ENCODE peak calls at places on chromosome 18, in five cellular contexts. V is tibial nerve, D is IMR-90, I is left ventricle myocardium inferior, M is uterus. Q is an unnamed sample. For H3K4me1, the result is how much of the 10 kb centered on the place peaks cover.

GRCh38 chr18:2002178-2002577 is 569.1 kb downstream of the METTL4 start:
- DNase-seq in V (no peak), I (no peak), D (no peak), M (no peak), Q (no peak)

GRCh38 chr18:40935423-40935822 is 1019.6 kb upstream of the PIK3C3 start:
- DNase-seq in D (peak), M (no peak), V (no peak), I (no peak), Q (no peak)

GRCh38 chr18:48486762-48487161 is 52.1 kb upstream of the CTIF start:
- DNase-seq in M (no peak), V (no peak), I (no peak), D (peak), Q (no peak)

GRCh38 chr18:70036771-70037452 is 89.2 kb upstream of the CD226 start:
- DNase-seq in V (no peak), M (no peak), D (no peak), I (no peak), Q (no peak)

GRCh38 chr18:50218432-50219197 is 23.7 kb upstream of the MYO5B start:
- DNase-seq in M (no peak), I (no peak), V (no peak), D (peak), Q (no peak)

GRCh38 chr18:62938451-62938850 is 223.1 kb downstream of the PHLPP1 start:
- DNase-seq in I (no peak), V (no peak), M (no peak), D (no peak), Q (no peak)

GRCh38 chr18:7877609-7878008 is 310.5 kb downstream of the PTPRM start:
- DNase-seq in V (no peak), I (no peak), D (no peak), M (no peak), Q (no peak)

GRCh38 chr18:28511421-28511821 is 334.5 kb upstream of the CDH2 start:
- DNase-seq in I (no peak), M (no peak), D (peak), V (no peak), Q (no peak)

GRCh38 chr18:37322497-37323035 is 243.0 kb downstream of the CELF4 start:
- DNase-seq in D (peak), I (no peak), V (peak), M (no peak), Q (no peak)

GRCh38 chr18:24227976-24228660 is 89.3 kb downstream of the CABYR start:
- DNase-seq in M (no peak), D (peak), I (no peak), V (no peak), Q (no peak)

GRCh38 chr18:79755496-79756142 is 42.1 kb upstream of the KCNG2 start:
- DNase-seq in V (no peak), D (no peak), M (peak), I (no peak), Q (peak)

GRCh38 chr18:78926243-78926615 is 53.4 kb upstream of the SALL3 start:
- DNase-seq in V (no peak), D (no peak), M (no peak), I (no peak), Q (no peak)

GRCh38 chr18:48715651-48716354 is 177.0 kb downstream of the CTIF start:
- DNase-seq in I (no peak), M (no peak), D (no peak), V (peak), Q (no peak)

GRCh38 chr18:74533666-74534065 is 634 bp upstream of the CNDP1 start:
- DNase-seq in V (no peak), M (no peak), I (no peak), D (no peak), Q (no peak)

GRCh38 chr18:13639196-13639595 is 87.2 kb downstream of the FAM210A start:
- DNase-seq in D (no peak), V (no peak), M (no peak), I (peak), Q (peak)

GRCh38 chr18:70276416-70277145 is 12.3 kb upstream of the SOCS6 start:
- DNase-seq in D (no peak), I (no peak), V (no peak), M (no peak), Q (no peak)

DNA sequence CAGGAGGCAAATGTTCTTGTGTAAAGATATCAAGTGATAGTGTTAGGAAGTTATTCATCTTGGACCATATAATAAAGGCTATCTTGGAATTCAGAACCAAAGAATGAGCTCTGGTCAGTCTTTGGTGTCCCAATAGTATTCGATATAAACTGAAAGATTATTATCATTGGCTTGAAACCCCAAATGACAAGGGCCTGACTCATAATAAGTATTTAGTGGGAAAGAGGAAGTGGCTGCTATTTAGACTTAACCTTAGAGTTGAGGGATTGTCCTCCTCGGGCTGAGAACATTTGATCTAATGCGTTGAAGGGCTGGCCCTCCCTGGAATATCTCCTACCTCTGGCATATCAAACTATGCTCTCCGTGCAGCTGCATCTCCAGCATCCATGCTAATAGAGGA is 67.5 kb downstream of the CDH20 start:
- DNase-seq in I (no peak), D (peak), V (no peak), M (no peak), Q (no peak)
- H3K4me1 ChIP-seq in I (under half), D (under half), V (under half), M (under half), Q (under half)

GRCh38 chr18:58687871-58688308 is 16.6 kb downstream of the MALT1 start:
- DNase-seq in D (no peak), I (no peak), M (no peak), V (no peak), Q (no peak)

DNA sequence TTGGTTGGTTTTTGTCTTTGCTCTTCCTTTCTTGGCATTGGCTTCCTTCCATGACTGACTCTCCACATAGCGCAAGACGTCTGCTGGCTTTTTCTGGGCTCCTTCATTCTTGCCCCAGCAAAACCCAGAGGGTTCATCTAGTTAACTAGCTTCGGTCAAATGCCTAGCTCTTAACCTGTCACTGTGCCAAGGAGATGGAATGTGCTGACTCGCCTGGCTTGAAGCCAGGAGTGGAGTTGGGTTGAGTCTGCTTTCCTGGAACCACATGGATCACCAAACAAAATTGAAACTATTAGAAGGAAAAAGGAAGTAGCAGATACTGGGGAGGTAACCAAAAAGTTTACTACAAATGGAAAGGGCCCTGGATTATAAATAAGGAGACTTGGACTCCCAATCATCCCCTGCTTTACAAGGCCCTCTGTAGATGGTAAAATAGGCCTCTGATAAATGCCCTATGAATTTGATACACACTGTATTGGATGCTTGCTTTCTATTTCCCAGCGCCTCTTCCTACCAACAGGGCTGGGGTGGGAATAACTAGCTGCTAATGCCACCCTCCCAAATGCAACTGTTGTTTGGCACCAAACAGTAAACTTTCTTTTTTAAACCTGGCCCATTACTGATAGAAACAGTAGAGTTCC is 11.3 kb downstream of the MALT1 start:
- DNase-seq in I (peak), D (peak), M (no peak), V (peak), Q (no peak)
- H3K27ac ChIP-seq in I (peak), D (no peak), M (no peak), V (no peak), Q (no peak)

DNA sequence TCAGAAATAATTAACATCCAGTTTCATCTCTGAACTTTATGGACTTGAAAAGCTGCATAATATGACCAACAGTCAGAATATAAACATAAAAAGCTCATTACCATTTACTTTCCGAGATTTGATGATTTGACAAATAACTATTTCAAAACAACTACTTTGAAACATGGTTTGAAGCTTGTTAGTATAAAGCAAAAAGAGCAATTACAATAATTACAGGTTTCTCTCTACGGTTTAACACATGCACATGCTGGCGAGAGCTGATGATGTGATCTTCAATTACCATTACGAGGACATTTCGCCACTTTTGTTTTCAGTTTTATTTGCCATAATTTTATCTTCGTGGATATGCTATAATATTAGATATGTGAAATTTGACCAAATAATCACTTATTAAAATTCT is 270.2 kb downstream of the TCF4 start:
- DNase-seq in D (no peak), M (no peak), V (no peak), I (no peak), Q (no peak)
- H3K4me1 ChIP-seq in D (under half), M (under half), V (under half), I (half or more), Q (half or more)

GRCh38 chr18:39360072-39360471 is 1794.5 kb upstream of the CELF4 start:
- DNase-seq in V (no peak), M (no peak), D (no peak), I (no peak), Q (no peak)

DNA sequence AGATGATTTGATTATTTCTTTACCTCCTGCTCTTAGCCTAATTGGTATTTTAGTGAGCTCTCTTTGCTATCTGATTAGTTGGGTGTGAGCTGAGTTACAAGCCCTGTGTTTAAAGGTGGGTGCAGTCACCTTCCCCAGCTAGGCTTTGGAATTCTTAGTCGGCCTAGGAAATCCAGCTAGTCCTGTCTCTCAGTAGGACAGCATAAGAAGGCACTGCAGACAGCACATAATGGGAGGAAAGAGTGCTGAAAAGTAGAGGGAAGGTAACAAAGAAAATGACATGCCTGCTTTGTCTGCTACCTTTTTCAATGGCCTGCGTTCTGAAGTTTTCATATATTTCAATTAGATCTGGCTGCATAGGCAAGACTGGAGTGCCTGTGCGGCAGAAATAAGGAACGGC is 1794.0 kb upstream of the CELF4 start:
- DNase-seq in I (no peak), M (no peak), D (no peak), V (no peak), Q (no peak)
- H3K27ac ChIP-seq in I (no peak), M (no peak), D (no peak), V (no peak), Q (no peak)

GRCh38 chr18:3931542-3932112 is 481.7 kb downstream of the TGIF1 start:
- DNase-seq in I (no peak), M (no peak), D (peak), V (no peak), Q (no peak)
- H3K4me1 ChIP-seq in I (under half), M (under half), D (under half), V (under half), Q (under half)

GRCh38 chr18:35466815-35467623 is 30.7 kb downstream of the INO80C start:
- DNase-seq in D (no peak), M (no peak), V (no peak), I (no peak), Q (no peak)
- H3K27ac ChIP-seq in D (no peak), M (no peak), V (no peak), I (peak), Q (peak)

GRCh38 chr18:12010187-12010802 is 29.0 kb downstream of the IMPA2 start:
- DNase-seq in I (no peak), D (no peak), V (no peak), M (no peak), Q (no peak)

GRCh38 chr18:12009581-12010140 is 28.4 kb downstream of the IMPA2 start:
- DNase-seq in I (no peak), D (no peak), M (no peak), V (no peak), Q (no peak)

GRCh38 chr18:12011962-12012549 is 30.7 kb downstream of the IMPA2 start:
- DNase-seq in D (peak), V (no peak), I (peak), M (no peak), Q (no peak)

GRCh38 chr18:12012697-12013096 is 31.4 kb downstream of the IMPA2 start:
- DNase-seq in I (no peak), M (no peak), V (no peak), D (no peak), Q (no peak)

GRCh38 chr18:12011199-12011961 is 30.1 kb downstream of the IMPA2 start:
- DNase-seq in I (no peak), V (no peak), D (no peak), M (no peak), Q (no peak)
- H3K4me1 ChIP-seq in I (half or more), V (under half), D (under half), M (under half), Q (under half)